ENCODE peak calls at places on chromosomes 4 and X, in seven cellular contexts. One of them, this sample, is unnamed.

GRCh38 chrX:31367816-31368215 is 296.0 kb upstream of the FTHL17 start:
- DNase-seq in activated CD4-positive, alpha-beta T cell treated with anti-CD3 and anti-CD28 coated beads, Interleukin-2, amount 50 U/mL, for 4 hours: no peak
- DNase-seq in nucleus accumbens: no peak
- DNase-seq in NCI-H1694 treated with DMSO at 0.1 percent for 48 hours: no peak
- DNase-seq in Peyer's patch: no peak
- DNase-seq in activated CD8-positive, alpha-beta memory T cell treated with anti-CD3 and anti-CD28 coated beads, Interleukin-2, amount 50 U/mL, for 48 hours: no peak
- DNase-seq in NCI-H446: no peak
- DNase-seq in this sample: no peak

GRCh38 chr4:2886622-2887021 is 43.0 kb downstream of the ADD1 start:
- DNase-seq in activated CD4-positive, alpha-beta T cell treated with anti-CD3 and anti-CD28 coated beads, Interleukin-2, amount 50 U/mL, for 4 hours: no peak
- DNase-seq in nucleus accumbens: no peak
- DNase-seq in NCI-H1694 treated with DMSO at 0.1 percent for 48 hours: no peak
- DNase-seq in Peyer's patch: no peak
- DNase-seq in activated CD8-positive, alpha-beta memory T cell treated with anti-CD3 and anti-CD28 coated beads, Interleukin-2, amount 50 U/mL, for 48 hours: no peak
- DNase-seq in NCI-H446: no peak
- DNase-seq in this sample: no peak

GRCh38 chrX:23403849-23404248 is 69.2 kb downstream of the PTCHD1 start:
- DNase-seq in activated CD4-positive, alpha-beta T cell treated with anti-CD3 and anti-CD28 coated beads, Interleukin-2, amount 50 U/mL, for 4 hours: no peak
- DNase-seq in nucleus accumbens: no peak
- DNase-seq in NCI-H1694 treated with DMSO at 0.1 percent for 48 hours: peak; percentile 0
- DNase-seq in Peyer's patch: no peak
- DNase-seq in activated CD8-positive, alpha-beta memory T cell treated with anti-CD3 and anti-CD28 coated beads, Interleukin-2, amount 50 U/mL, for 48 hours: no peak
- DNase-seq in NCI-H446: no peak
- DNase-seq in this sample: no peak

GRCh38 chrX:54492340-54492739 is 3.7 kb downstream of the FGD1 start:
- DNase-seq in activated CD4-positive, alpha-beta T cell treated with anti-CD3 and anti-CD28 coated beads, Interleukin-2, amount 50 U/mL, for 4 hours: no peak
- DNase-seq in nucleus accumbens: no peak
- DNase-seq in NCI-H1694 treated with DMSO at 0.1 percent for 48 hours: no peak
- DNase-seq in Peyer's patch: no peak
- DNase-seq in activated CD8-positive, alpha-beta memory T cell treated with anti-CD3 and anti-CD28 coated beads, Interleukin-2, amount 50 U/mL, for 48 hours: no peak
- DNase-seq in NCI-H446: no peak
- DNase-seq in this sample: no peak

GRCh38 chr4:952881-953573 is 20.3 kb downstream of the DGKQ start:
- DNase-seq in activated CD4-positive, alpha-beta T cell treated with anti-CD3 and anti-CD28 coated beads, Interleukin-2, amount 50 U/mL, for 4 hours: no peak
- DNase-seq in nucleus accumbens: no peak
- DNase-seq in NCI-H1694 treated with DMSO at 0.1 percent for 48 hours: no peak
- DNase-seq in Peyer's patch: no peak
- DNase-seq in activated CD8-positive, alpha-beta memory T cell treated with anti-CD3 and anti-CD28 coated beads, Interleukin-2, amount 50 U/mL, for 48 hours: no peak
- DNase-seq in NCI-H446: no peak
- DNase-seq in this sample: no peak

GRCh38 chrX:56978172-56978571 is 17.2 kb downstream of the SPIN3 start:
- DNase-seq in activated CD4-positive, alpha-beta T cell treated with anti-CD3 and anti-CD28 coated beads, Interleukin-2, amount 50 U/mL, for 4 hours: no peak
- DNase-seq in nucleus accumbens: no peak
- DNase-seq in NCI-H1694 treated with DMSO at 0.1 percent for 48 hours: peak; percentile 16
- DNase-seq in Peyer's patch: no peak
- DNase-seq in activated CD8-positive, alpha-beta memory T cell treated with anti-CD3 and anti-CD28 coated beads, Interleukin-2, amount 50 U/mL, for 48 hours: no peak
- DNase-seq in NCI-H446: peak; percentile 2
- DNase-seq in this sample: peak; percentile 22

GRCh38 chr4:80094191-80094590 is 21.2 kb upstream of the ANTXR2 start:
- DNase-seq in activated CD4-positive, alpha-beta T cell treated with anti-CD3 and anti-CD28 coated beads, Interleukin-2, amount 50 U/mL, for 4 hours: no peak
- DNase-seq in nucleus accumbens: no peak
- DNase-seq in NCI-H1694 treated with DMSO at 0.1 percent for 48 hours: no peak
- DNase-seq in Peyer's patch: no peak
- DNase-seq in activated CD8-positive, alpha-beta memory T cell treated with anti-CD3 and anti-CD28 coated beads, Interleukin-2, amount 50 U/mL, for 48 hours: no peak
- DNase-seq in NCI-H446: no peak
- DNase-seq in this sample: no peak

GRCh38 chrX:15877380-15877779 is 22.8 kb upstream of the AP1S2 start:
- DNase-seq in activated CD4-positive, alpha-beta T cell treated with anti-CD3 and anti-CD28 coated beads, Interleukin-2, amount 50 U/mL, for 4 hours: no peak
- DNase-seq in nucleus accumbens: no peak
- DNase-seq in NCI-H1694 treated with DMSO at 0.1 percent for 48 hours: no peak
- DNase-seq in Peyer's patch: no peak
- DNase-seq in activated CD8-positive, alpha-beta memory T cell treated with anti-CD3 and anti-CD28 coated beads, Interleukin-2, amount 50 U/mL, for 48 hours: no peak
- DNase-seq in NCI-H446: no peak
- DNase-seq in this sample: no peak

GRCh38 chr4:111540661-111541060 is 604.6 kb upstream of the FAM241A start:
- DNase-seq in activated CD4-positive, alpha-beta T cell treated with anti-CD3 and anti-CD28 coated beads, Interleukin-2, amount 50 U/mL, for 4 hours: no peak
- DNase-seq in nucleus accumbens: no peak
- DNase-seq in NCI-H1694 treated with DMSO at 0.1 percent for 48 hours: no peak
- DNase-seq in Peyer's patch: no peak
- DNase-seq in activated CD8-positive, alpha-beta memory T cell treated with anti-CD3 and anti-CD28 coated beads, Interleukin-2, amount 50 U/mL, for 48 hours: no peak
- DNase-seq in NCI-H446: no peak
- DNase-seq in this sample: no peak

GRCh38 chr4:108166441-108167315 is 2.1 kb downstream of the LEF1 start:
- DNase-seq in activated CD4-positive, alpha-beta T cell treated with anti-CD3 and anti-CD28 coated beads, Interleukin-2, amount 50 U/mL, for 4 hours: peak; percentile 59
- DNase-seq in nucleus accumbens: no peak
- DNase-seq in NCI-H1694 treated with DMSO at 0.1 percent for 48 hours: no peak
- DNase-seq in Peyer's patch: no peak
- DNase-seq in activated CD8-positive, alpha-beta memory T cell treated with anti-CD3 and anti-CD28 coated beads, Interleukin-2, amount 50 U/mL, for 48 hours: peak; percentile 83
- DNase-seq in NCI-H446: no peak
- DNase-seq in this sample: peak; percentile 66

GRCh38 chrX:111854778-111855490 is 21.0 kb upstream of the TRPC5OS start:
- DNase-seq in activated CD4-positive, alpha-beta T cell treated with anti-CD3 and anti-CD28 coated beads, Interleukin-2, amount 50 U/mL, for 4 hours: no peak
- DNase-seq in nucleus accumbens: no peak
- DNase-seq in NCI-H1694 treated with DMSO at 0.1 percent for 48 hours: no peak
- DNase-seq in Peyer's patch: no peak
- DNase-seq in activated CD8-positive, alpha-beta memory T cell treated with anti-CD3 and anti-CD28 coated beads, Interleukin-2, amount 50 U/mL, for 48 hours: no peak
- DNase-seq in NCI-H446: no peak
- DNase-seq in this sample: no peak

GRCh38 chr4:43718369-43718768 is 730.2 kb downstream of the KCTD8 start:
- DNase-seq in activated CD4-positive, alpha-beta T cell treated with anti-CD3 and anti-CD28 coated beads, Interleukin-2, amount 50 U/mL, for 4 hours: no peak
- DNase-seq in nucleus accumbens: no peak
- DNase-seq in NCI-H1694 treated with DMSO at 0.1 percent for 48 hours: no peak
- DNase-seq in Peyer's patch: no peak
- DNase-seq in activated CD8-positive, alpha-beta memory T cell treated with anti-CD3 and anti-CD28 coated beads, Interleukin-2, amount 50 U/mL, for 48 hours: no peak
- DNase-seq in NCI-H446: no peak
- DNase-seq in this sample: no peak

GRCh38 chr4:119025916-119026661 is 109.5 kb upstream of the MYOZ2 start:
- DNase-seq in activated CD4-positive, alpha-beta T cell treated with anti-CD3 and anti-CD28 coated beads, Interleukin-2, amount 50 U/mL, for 4 hours: no peak
- DNase-seq in nucleus accumbens: no peak
- DNase-seq in NCI-H1694 treated with DMSO at 0.1 percent for 48 hours: no peak
- DNase-seq in Peyer's patch: no peak
- DNase-seq in activated CD8-positive, alpha-beta memory T cell treated with anti-CD3 and anti-CD28 coated beads, Interleukin-2, amount 50 U/mL, for 48 hours: no peak
- DNase-seq in NCI-H446: no peak
- DNase-seq in this sample: no peak

GRCh38 chr4:99749445-99750391 is 66.9 kb upstream of the DAPP1 start:
- DNase-seq in activated CD4-positive, alpha-beta T cell treated with anti-CD3 and anti-CD28 coated beads, Interleukin-2, amount 50 U/mL, for 4 hours: no peak
- DNase-seq in nucleus accumbens: no peak
- DNase-seq in NCI-H1694 treated with DMSO at 0.1 percent for 48 hours: no peak
- DNase-seq in Peyer's patch: no peak
- DNase-seq in activated CD8-positive, alpha-beta memory T cell treated with anti-CD3 and anti-CD28 coated beads, Interleukin-2, amount 50 U/mL, for 48 hours: no peak
- DNase-seq in NCI-H446: no peak
- DNase-seq in this sample: no peak

GRCh38 chr4:26887809-26888208 is 27.2 kb downstream of the STIM2 start:
- DNase-seq in activated CD4-positive, alpha-beta T cell treated with anti-CD3 and anti-CD28 coated beads, Interleukin-2, amount 50 U/mL, for 4 hours: no peak
- DNase-seq in nucleus accumbens: no peak
- DNase-seq in NCI-H1694 treated with DMSO at 0.1 percent for 48 hours: no peak
- DNase-seq in Peyer's patch: no peak
- DNase-seq in activated CD8-positive, alpha-beta memory T cell treated with anti-CD3 and anti-CD28 coated beads, Interleukin-2, amount 50 U/mL, for 48 hours: no peak
- DNase-seq in NCI-H446: no peak
- DNase-seq in this sample: no peak

GRCh38 chr4:173334891-173335754 is 965 bp upstream of the HMGB2 start:
- DNase-seq in activated CD4-positive, alpha-beta T cell treated with anti-CD3 and anti-CD28 coated beads, Interleukin-2, amount 50 U/mL, for 4 hours: no peak
- DNase-seq in nucleus accumbens: peak; percentile 15
- DNase-seq in NCI-H1694 treated with DMSO at 0.1 percent for 48 hours: peak; percentile 78
- DNase-seq in Peyer's patch: peak; percentile 43
- DNase-seq in activated CD8-positive, alpha-beta memory T cell treated with anti-CD3 and anti-CD28 coated beads, Interleukin-2, amount 50 U/mL, for 48 hours: no peak
- DNase-seq in NCI-H446: peak; percentile 84
- DNase-seq in this sample: peak; percentile 59

GRCh38 chr4:126957555-126958440 is 675.0 kb upstream of the INTU start:
- DNase-seq in activated CD4-positive, alpha-beta T cell treated with anti-CD3 and anti-CD28 coated beads, Interleukin-2, amount 50 U/mL, for 4 hours: no peak
- DNase-seq in nucleus accumbens: no peak
- DNase-seq in NCI-H1694 treated with DMSO at 0.1 percent for 48 hours: no peak
- DNase-seq in Peyer's patch: no peak
- DNase-seq in activated CD8-positive, alpha-beta memory T cell treated with anti-CD3 and anti-CD28 coated beads, Interleukin-2, amount 50 U/mL, for 48 hours: no peak
- DNase-seq in NCI-H446: no peak
- DNase-seq in this sample: no peak

GRCh38 chrX:69216446-69216845 is 51.2 kb upstream of the PJA1 start:
- DNase-seq in activated CD4-positive, alpha-beta T cell treated with anti-CD3 and anti-CD28 coated beads, Interleukin-2, amount 50 U/mL, for 4 hours: no peak
- DNase-seq in nucleus accumbens: no peak
- DNase-seq in NCI-H1694 treated with DMSO at 0.1 percent for 48 hours: no peak
- DNase-seq in Peyer's patch: no peak
- DNase-seq in activated CD8-positive, alpha-beta memory T cell treated with anti-CD3 and anti-CD28 coated beads, Interleukin-2, amount 50 U/mL, for 48 hours: no peak
- DNase-seq in NCI-H446: peak; percentile 24
- DNase-seq in this sample: no peak

GRCh38 chrX:45261005-45261404 is 60.3 kb upstream of the DIPK2B start:
- DNase-seq in activated CD4-positive, alpha-beta T cell treated with anti-CD3 and anti-CD28 coated beads, Interleukin-2, amount 50 U/mL, for 4 hours: no peak
- DNase-seq in nucleus accumbens: no peak
- DNase-seq in NCI-H1694 treated with DMSO at 0.1 percent for 48 hours: no peak
- DNase-seq in Peyer's patch: no peak
- DNase-seq in activated CD8-positive, alpha-beta memory T cell treated with anti-CD3 and anti-CD28 coated beads, Interleukin-2, amount 50 U/mL, for 48 hours: no peak
- DNase-seq in NCI-H446: no peak
- DNase-seq in this sample: no peak

GRCh38 chrX:151776113-151776790 is 41.7 kb downstream of the CNGA2 start:
- DNase-seq in activated CD4-positive, alpha-beta T cell treated with anti-CD3 and anti-CD28 coated beads, Interleukin-2, amount 50 U/mL, for 4 hours: no peak
- DNase-seq in nucleus accumbens: no peak
- DNase-seq in NCI-H1694 treated with DMSO at 0.1 percent for 48 hours: no peak
- DNase-seq in Peyer's patch: no peak
- DNase-seq in activated CD8-positive, alpha-beta memory T cell treated with anti-CD3 and anti-CD28 coated beads, Interleukin-2, amount 50 U/mL, for 48 hours: no peak
- DNase-seq in NCI-H446: no peak
- DNase-seq in this sample: no peak

GRCh38 chr4:101201421-101201820 is 145.9 kb downstream of the PPP3CA start:
- DNase-seq in activated CD4-positive, alpha-beta T cell treated with anti-CD3 and anti-CD28 coated beads, Interleukin-2, amount 50 U/mL, for 4 hours: no peak
- DNase-seq in nucleus accumbens: no peak
- DNase-seq in NCI-H1694 treated with DMSO at 0.1 percent for 48 hours: peak; percentile 27
- DNase-seq in Peyer's patch: no peak
- DNase-seq in activated CD8-positive, alpha-beta memory T cell treated with anti-CD3 and anti-CD28 coated beads, Interleukin-2, amount 50 U/mL, for 48 hours: no peak
- DNase-seq in NCI-H446: no peak
- DNase-seq in this sample: no peak

GRCh38 chr4:14178421-14178820 is 550.9 kb upstream of the BOD1L1 start:
- DNase-seq in activated CD4-positive, alpha-beta T cell treated with anti-CD3 and anti-CD28 coated beads, Interleukin-2, amount 50 U/mL, for 4 hours: no peak
- DNase-seq in nucleus accumbens: no peak
- DNase-seq in NCI-H1694 treated with DMSO at 0.1 percent for 48 hours: no peak
- DNase-seq in Peyer's patch: no peak
- DNase-seq in activated CD8-positive, alpha-beta memory T cell treated with anti-CD3 and anti-CD28 coated beads, Interleukin-2, amount 50 U/mL, for 48 hours: no peak
- DNase-seq in NCI-H446: no peak
- DNase-seq in this sample: no peak

GRCh38 chr4:70158576-70158975 is 4.5 kb downstream of the PRR27 start:
- DNase-seq in activated CD4-positive, alpha-beta T cell treated with anti-CD3 and anti-CD28 coated beads, Interleukin-2, amount 50 U/mL, for 4 hours: no peak
- DNase-seq in nucleus accumbens: no peak
- DNase-seq in NCI-H1694 treated with DMSO at 0.1 percent for 48 hours: no peak
- DNase-seq in Peyer's patch: no peak
- DNase-seq in activated CD8-positive, alpha-beta memory T cell treated with anti-CD3 and anti-CD28 coated beads, Interleukin-2, amount 50 U/mL, for 48 hours: no peak
- DNase-seq in NCI-H446: no peak
- DNase-seq in this sample: no peak

GRCh38 chr4:5982156-5982973 is 35.9 kb downstream of the C4orf50 start:
- DNase-seq in activated CD4-positive, alpha-beta T cell treated with anti-CD3 and anti-CD28 coated beads, Interleukin-2, amount 50 U/mL, for 4 hours: no peak
- DNase-seq in nucleus accumbens: no peak
- DNase-seq in NCI-H1694 treated with DMSO at 0.1 percent for 48 hours: no peak
- DNase-seq in Peyer's patch: no peak
- DNase-seq in activated CD8-positive, alpha-beta memory T cell treated with anti-CD3 and anti-CD28 coated beads, Interleukin-2, amount 50 U/mL, for 48 hours: peak; percentile 12
- DNase-seq in NCI-H446: no peak
- DNase-seq in this sample: no peak

GRCh38 chrX:134684956-134685355 is 26.7 kb upstream of the PLAC1 start:
- DNase-seq in activated CD4-positive, alpha-beta T cell treated with anti-CD3 and anti-CD28 coated beads, Interleukin-2, amount 50 U/mL, for 4 hours: no peak
- DNase-seq in nucleus accumbens: no peak
- DNase-seq in NCI-H1694 treated with DMSO at 0.1 percent for 48 hours: peak; percentile 46
- DNase-seq in Peyer's patch: no peak
- DNase-seq in activated CD8-positive, alpha-beta memory T cell treated with anti-CD3 and anti-CD28 coated beads, Interleukin-2, amount 50 U/mL, for 48 hours: no peak
- DNase-seq in NCI-H446: no peak
- DNase-seq in this sample: no peak

GRCh38 chr4:53557601-53558000 is 33.7 kb downstream of the LNX1 start:
- DNase-seq in activated CD4-positive, alpha-beta T cell treated with anti-CD3 and anti-CD28 coated beads, Interleukin-2, amount 50 U/mL, for 4 hours: no peak
- DNase-seq in nucleus accumbens: no peak
- DNase-seq in NCI-H1694 treated with DMSO at 0.1 percent for 48 hours: no peak
- DNase-seq in Peyer's patch: no peak
- DNase-seq in activated CD8-positive, alpha-beta memory T cell treated with anti-CD3 and anti-CD28 coated beads, Interleukin-2, amount 50 U/mL, for 48 hours: no peak
- DNase-seq in NCI-H446: no peak
- DNase-seq in this sample: no peak

GRCh38 chr4:177177446-177178160 is 132.1 kb upstream of the NEIL3 start:
- DNase-seq in activated CD4-positive, alpha-beta T cell treated with anti-CD3 and anti-CD28 coated beads, Interleukin-2, amount 50 U/mL, for 4 hours: no peak
- DNase-seq in nucleus accumbens: no peak
- DNase-seq in NCI-H1694 treated with DMSO at 0.1 percent for 48 hours: no peak
- DNase-seq in Peyer's patch: no peak
- DNase-seq in activated CD8-positive, alpha-beta memory T cell treated with anti-CD3 and anti-CD28 coated beads, Interleukin-2, amount 50 U/mL, for 48 hours: no peak
- DNase-seq in NCI-H446: no peak
- DNase-seq in this sample: no peak

GRCh38 chrX:13043938-13044337 is 482 bp downstream of the FAM9C start:
- DNase-seq in activated CD4-positive, alpha-beta T cell treated with anti-CD3 and anti-CD28 coated beads, Interleukin-2, amount 50 U/mL, for 4 hours: no peak
- DNase-seq in nucleus accumbens: no peak
- DNase-seq in NCI-H1694 treated with DMSO at 0.1 percent for 48 hours: no peak
- DNase-seq in Peyer's patch: no peak
- DNase-seq in activated CD8-positive, alpha-beta memory T cell treated with anti-CD3 and anti-CD28 coated beads, Interleukin-2, amount 50 U/mL, for 48 hours: no peak
- DNase-seq in NCI-H446: no peak
- DNase-seq in this sample: no peak

GRCh38 chr4:163132469-163133222 is 34.0 kb downstream of the NAF1 start:
- DNase-seq in activated CD4-positive, alpha-beta T cell treated with anti-CD3 and anti-CD28 coated beads, Interleukin-2, amount 50 U/mL, for 4 hours: no peak
- DNase-seq in nucleus accumbens: no peak
- DNase-seq in NCI-H1694 treated with DMSO at 0.1 percent for 48 hours: no peak
- DNase-seq in Peyer's patch: no peak
- DNase-seq in activated CD8-positive, alpha-beta memory T cell treated with anti-CD3 and anti-CD28 coated beads, Interleukin-2, amount 50 U/mL, for 48 hours: no peak
- DNase-seq in NCI-H446: no peak
- DNase-seq in this sample: no peak

GRCh38 chrX:38036471-38036870 is 30.1 kb downstream of the SYTL5 start:
- DNase-seq in activated CD4-positive, alpha-beta T cell treated with anti-CD3 and anti-CD28 coated beads, Interleukin-2, amount 50 U/mL, for 4 hours: no peak
- DNase-seq in nucleus accumbens: no peak
- DNase-seq in NCI-H1694 treated with DMSO at 0.1 percent for 48 hours: no peak
- DNase-seq in Peyer's patch: no peak
- DNase-seq in activated CD8-positive, alpha-beta memory T cell treated with anti-CD3 and anti-CD28 coated beads, Interleukin-2, amount 50 U/mL, for 48 hours: no peak
- DNase-seq in NCI-H446: no peak
- DNase-seq in this sample: no peak

GRCh38 chrX:85084770-85085393 is 81.2 kb downstream of the APOOL start:
- DNase-seq in activated CD4-positive, alpha-beta T cell treated with anti-CD3 and anti-CD28 coated beads, Interleukin-2, amount 50 U/mL, for 4 hours: no peak
- DNase-seq in nucleus accumbens: peak; percentile 0
- DNase-seq in NCI-H1694 treated with DMSO at 0.1 percent for 48 hours: peak; percentile 11
- DNase-seq in Peyer's patch: no peak
- DNase-seq in activated CD8-positive, alpha-beta memory T cell treated with anti-CD3 and anti-CD28 coated beads, Interleukin-2, amount 50 U/mL, for 48 hours: no peak
- DNase-seq in NCI-H446: no peak
- DNase-seq in this sample: no peak

GRCh38 chrX:17635231-17635630 is 102.1 kb upstream of the SCML1 start:
- DNase-seq in activated CD4-positive, alpha-beta T cell treated with anti-CD3 and anti-CD28 coated beads, Interleukin-2, amount 50 U/mL, for 4 hours: no peak
- DNase-seq in nucleus accumbens: no peak
- DNase-seq in NCI-H1694 treated with DMSO at 0.1 percent for 48 hours: no peak
- DNase-seq in Peyer's patch: no peak
- DNase-seq in activated CD8-positive, alpha-beta memory T cell treated with anti-CD3 and anti-CD28 coated beads, Interleukin-2, amount 50 U/mL, for 48 hours: no peak
- DNase-seq in NCI-H446: no peak
- DNase-seq in this sample: no peak

GRCh38 chr4:2390780-2391490 is 27.5 kb downstream of the ZFYVE28 start:
- DNase-seq in activated CD4-positive, alpha-beta T cell treated with anti-CD3 and anti-CD28 coated beads, Interleukin-2, amount 50 U/mL, for 4 hours: no peak
- DNase-seq in nucleus accumbens: no peak
- DNase-seq in NCI-H1694 treated with DMSO at 0.1 percent for 48 hours: peak; percentile 41
- DNase-seq in Peyer's patch: no peak
- DNase-seq in activated CD8-positive, alpha-beta memory T cell treated with anti-CD3 and anti-CD28 coated beads, Interleukin-2, amount 50 U/mL, for 48 hours: no peak
- DNase-seq in NCI-H446: no peak
- DNase-seq in this sample: no peak

This sample was measured in activated T-helper 2 cell treated with anti-CD3 and anti-CD28 coated beads, Interferon-gamma antibody, Interleukin-2, Interleukin-4, amounts not matched to agents 10 μg/mL and 5 μg/mL and 100 μg/mL, durations not matched to agents 14 hours and 24 hours and 36 hours.